ENCODE peak calls at places on chromosomes 4 and X, in seven cellular contexts. Y is body of pancreas, M is A549, D is transverse colon, B is stomach, C is uterus, J is esophagus squamous epithelium. R is an unnamed sample.

GRCh38 chr4:73780243-73780642 is 39.9 kb downstream of the CXCL8 start:
- DNase-seq in Y (no peak), M (no peak), D (no peak), B (no peak), C (no peak), J (no peak), R (no peak)

GRCh38 chr4:152784490-152785195 is 4.9 kb downstream of the ARFIP1 start:
- DNase-seq in Y (no peak), M (peak; percentile 53), D (peak; percentile 16), B (no peak), C (no peak), J (no peak), R (no peak)

GRCh38 chrX:40120838-40121580 is 23.3 kb upstream of the BCOR start:
- DNase-seq in Y (no peak), M (no peak), D (no peak), B (no peak), C (no peak), J (no peak), R (no peak)

GRCh38 chrX:119398974-119399771 is at the start of gene SLC25A43:
- DNase-seq in Y (peak; percentile 39), M (peak; percentile 44), D (peak; percentile 57), B (peak; percentile 49), C (peak; percentile 53), J (no peak), R (no peak)

GRCh38 chr4:90495211-90495610 is 368.0 kb downstream of the CCSER1 start:
- DNase-seq in Y (no peak), M (no peak), D (no peak), B (no peak), C (no peak), J (no peak), R (no peak)

GRCh38 chrX:12978205-12979010 is 3.5 kb downstream of the TMSB4X start:
- DNase-seq in Y (peak; percentile 58), M (peak; percentile 81), D (peak; percentile 78), B (peak; percentile 75), C (peak; percentile 37), J (peak; percentile 14), R (no peak)

GRCh38 chrX:87634361-87634760 is 116.8 kb downstream of the KLHL4 start:
- DNase-seq in Y (no peak), M (no peak), D (no peak), B (no peak), C (no peak), J (no peak), R (no peak)

GRCh38 chrX:7062276-7062675 is 85.2 kb upstream of the STS start:
- DNase-seq in Y (no peak), M (peak; percentile 17), D (no peak), B (no peak), C (no peak), J (no peak), R (no peak)

GRCh38 chr4:48024522-48024921 is 8.0 kb downstream of the NIPAL1 start:
- DNase-seq in Y (no peak), M (no peak), D (no peak), B (no peak), C (no peak), J (no peak), R (no peak)

GRCh38 chr4:151389316-151389715 is 19.7 kb upstream of the FHIP1A start:
- DNase-seq in Y (no peak), M (no peak), D (no peak), B (no peak), C (no peak), J (no peak), R (no peak)

GRCh38 chr4:188658958-188659522 is 519.8 kb downstream of the TRIML1 start:
- DNase-seq in Y (no peak), M (no peak), D (no peak), B (no peak), C (no peak), J (no peak), R (no peak)

GRCh38 chr4:56817840-56818491 is 3.5 kb downstream of the SPINK2 start:
- DNase-seq in Y (no peak), M (no peak), D (no peak), B (no peak), C (no peak), J (no peak), R (no peak)

GRCh38 chr4:73053974-73054480 is 15.5 kb downstream of the COX18 start:
- DNase-seq in Y (no peak), M (no peak), D (no peak), B (no peak), C (no peak), J (no peak), R (no peak)

GRCh38 chr4:8205749-8206611 is 6.9 kb downstream of the SH3TC1 start:
- DNase-seq in Y (no peak), M (no peak), D (no peak), B (no peak), C (no peak), J (no peak), R (no peak)

GRCh38 chr4:91243132-91243531 is 1060.6 kb upstream of the GRID2 start:
- DNase-seq in Y (peak; percentile 65), M (peak; percentile 13), D (no peak), B (no peak), C (no peak), J (no peak), R (no peak)

GRCh38 chrX:19889582-19890342 is 2.4 kb upstream of the SH3KBP1 start:
- DNase-seq in Y (no peak), M (peak; percentile 84), D (peak; percentile 17), B (no peak), C (no peak), J (no peak), R (no peak)

GRCh38 chrX:107675823-107676555 is 47.7 kb downstream of the PRPS1 start:
- DNase-seq in Y (peak; percentile 32), M (no peak), D (no peak), B (no peak), C (peak; percentile 45), J (no peak), R (peak; percentile 47)
- H3K4me3 ChIP-seq in Y (no peak overlapping the region), M (peak overlapping the region; percentile 61), D (peak overlapping the region; percentile 47), B (peak overlapping the region; percentile 52), C (peak overlapping the region; percentile 52), J (peak overlapping the region; percentile 57), R (peak overlapping the region; percentile 51)

DNA sequence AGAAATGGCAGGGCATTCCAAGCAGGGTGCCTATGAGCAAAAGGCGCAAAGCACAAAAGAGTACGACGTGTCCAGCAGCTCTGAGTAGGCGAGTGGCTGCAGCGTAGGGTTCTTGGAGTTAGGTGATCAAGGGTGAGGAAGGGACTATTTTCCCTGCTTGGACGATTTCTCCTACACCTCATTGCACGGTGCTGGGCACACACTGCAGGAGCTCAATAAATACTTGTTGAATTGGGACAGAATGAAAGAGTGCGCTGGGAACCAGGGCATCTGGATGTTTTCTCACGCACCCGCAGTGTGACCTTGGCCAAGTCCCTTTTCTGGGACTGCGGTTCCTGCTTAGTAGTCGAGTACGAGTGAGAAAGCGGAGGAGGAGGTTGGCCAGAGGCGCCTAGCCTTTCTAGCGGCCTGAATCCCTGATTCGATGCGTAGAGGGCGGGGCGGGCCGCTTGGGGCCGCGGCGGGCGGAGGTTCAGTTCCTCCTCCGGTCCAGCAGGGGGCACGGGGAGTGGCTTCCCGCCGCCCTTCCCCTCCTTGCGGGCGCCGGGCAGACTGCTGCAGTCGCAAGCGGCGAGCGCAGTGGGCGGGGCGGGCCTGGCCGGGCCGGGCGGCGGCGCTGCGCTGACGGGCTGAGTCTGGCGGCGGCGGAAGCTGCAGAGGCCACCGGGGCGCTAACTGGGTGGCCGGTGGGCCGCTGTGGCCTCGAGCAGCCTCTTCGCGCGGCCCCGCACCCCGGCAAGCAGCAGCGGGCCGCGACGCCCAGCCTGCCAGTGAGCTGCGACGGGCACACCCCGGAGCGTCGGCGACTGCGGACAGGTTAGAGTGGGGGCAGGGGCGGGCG is at the start of gene FAM199X:
- DNase-seq in Y (peak; percentile 89), M (peak; percentile 92), D (peak; percentile 90), B (peak; percentile 88), C (peak; percentile 88), J (peak; percentile 54), R (peak; percentile 52)
- TF ChIP-seq POLR2A in Y (peak; percentile 74), M (peak; percentile 72), D (peak; percentile 44), B (no peak), C (peak; percentile 80), J (no peak), R (peak; percentile 77)

GRCh38 chr4:15674926-15675325 is 6.7 kb upstream of the FAM200B start:
- DNase-seq in Y (no peak), M (no peak), D (no peak), B (no peak), C (no peak), J (no peak), R (no peak)

GRCh38 chr4:15673337-15673736 is 8.3 kb upstream of the FAM200B start:
- DNase-seq in Y (no peak), M (no peak), D (no peak), B (no peak), C (no peak), J (no peak), R (no peak)

GRCh38 chr4:15670576-15670975 is 11.1 kb upstream of the FAM200B start:
- DNase-seq in Y (no peak), M (no peak), D (no peak), B (no peak), C (no peak), J (no peak), R (no peak)

GRCh38 chr4:15675363-15675762 is 6.3 kb upstream of the FAM200B start:
- DNase-seq in Y (no peak), M (no peak), D (no peak), B (no peak), C (no peak), J (no peak), R (no peak)

DNA sequence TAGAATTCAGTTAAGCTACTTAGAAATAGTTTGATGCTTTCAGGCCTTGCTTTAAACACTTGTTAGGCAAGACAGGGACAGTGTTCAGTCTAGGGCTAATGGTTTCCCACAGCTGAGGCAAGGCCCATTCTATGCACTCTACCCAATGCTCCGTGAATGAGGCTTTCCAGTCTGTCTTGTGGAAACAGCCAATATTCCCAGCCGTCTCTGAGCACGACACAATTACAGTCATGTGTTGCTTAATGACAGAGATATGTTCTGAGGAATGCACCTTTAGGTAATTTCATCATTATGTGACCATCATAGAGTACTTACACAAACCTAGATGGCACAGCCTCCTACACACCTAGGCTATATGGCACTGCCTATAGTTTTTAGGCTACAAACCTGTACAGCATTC is 9.5 kb upstream of the FAM200B start:
- DNase-seq in Y (no peak), M (no peak), D (no peak), B (no peak), C (no peak), J (no peak), R (no peak)
- H3K27ac ChIP-seq in Y (no peak overlapping the region), M (no peak overlapping the region), D (no peak overlapping the region), B (no peak overlapping the region), C (no peak overlapping the region), J (no peak overlapping the region), R (no peak overlapping the region)

DNA sequence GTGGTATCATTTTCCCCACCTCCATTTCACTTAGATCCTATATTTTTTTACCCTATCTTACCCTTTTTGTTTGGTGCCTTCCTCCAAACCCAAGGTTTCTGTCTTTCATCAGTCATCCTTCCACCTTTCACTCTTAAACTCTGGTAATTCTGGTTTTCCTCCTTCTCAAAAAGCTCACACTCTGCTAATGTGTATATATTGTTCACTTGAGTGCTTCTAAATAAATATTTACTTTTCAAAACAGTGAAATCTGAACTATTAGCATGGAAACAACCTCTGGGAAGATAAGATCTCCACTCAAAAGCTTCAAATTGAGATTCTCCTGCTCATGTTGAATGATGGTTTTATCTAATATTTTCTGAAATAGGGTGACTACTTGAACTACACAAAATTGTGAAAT is 21.5 kb downstream of the XIAP start:
- DNase-seq in Y (no peak), M (no peak), D (no peak), B (no peak), C (no peak), J (no peak), R (no peak)
- H3K4me3 ChIP-seq in Y (no peak overlapping the region), M (no peak overlapping the region), D (no peak overlapping the region), B (no peak overlapping the region), C (no peak overlapping the region), J (no peak overlapping the region), R (no peak overlapping the region)

GRCh38 chr4:77862478-77863216 is at the start of gene MRPL1:
- DNase-seq in Y (peak; percentile 93), M (peak; percentile 95), D (peak; percentile 91), B (peak; percentile 93), C (peak; percentile 88), J (peak; percentile 63), R (peak; percentile 90)
- TF ChIP-seq POLR2A in Y (peak; percentile 48), M (peak; percentile 89), D (peak; percentile 75), B (no peak), C (no peak), J (no peak), R (no peak)

R was measured in tibial nerve.